ENCODE peak calls at places on chromosomes 3 and 15, in six cellular contexts. Q is ovary; U is B cell; H is left ventricle myocardium inferior; N is WTC11; K is CD4-positive, alpha-beta T cell. Z is an unnamed sample.

GRCh38 chr15:22839046-22839705 is 710 bp downstream of the NIPA2 start:
- DNase-seq in Q (no peak), U (peak; percentile 66), H (no peak), N (no peak), K (no peak), Z (peak; percentile 49)

GRCh38 chr15:69725957-69726356 is 273.3 kb downstream of the RPLP1 start:
- DNase-seq in Q (no peak), U (no peak), H (peak; percentile 18), N (no peak), K (no peak), Z (no peak)

GRCh38 chr15:66723826-66724731 is 22.0 kb downstream of the SMAD6 start:
- DNase-seq in Q (no peak), U (no peak), H (no peak), N (no peak), K (no peak), Z (no peak)

GRCh38 chr15:68433551-68433950 is 1.6 kb upstream of the ITGA11 start:
- DNase-seq in Q (no peak), U (no peak), H (no peak), N (no peak), K (no peak), Z (no peak)

GRCh38 chr15:101435761-101436160 is 53.7 kb downstream of the PCSK6 start:
- DNase-seq in Q (no peak), U (no peak), H (no peak), N (no peak), K (no peak), Z (no peak)

GRCh38 chr15:64532921-64533320 is 72.5 kb downstream of the ZNF609 start:
- DNase-seq in Q (no peak), U (no peak), H (no peak), N (no peak), K (no peak), Z (no peak)

GRCh38 chr3:40504636-40505430 is 1.0 kb upstream of the ZNF620 start:
- DNase-seq in Q (no peak), U (no peak), H (no peak), N (no peak), K (no peak), Z (no peak)

GRCh38 chr15:101112336-101113113 is 139.3 kb downstream of the CHSY1 start:
- DNase-seq in Q (peak; percentile 31), U (no peak), H (no peak), N (no peak), K (no peak), Z (no peak)

GRCh38 chr3:70882104-70882503 is 569.7 kb upstream of the MDFIC2 start:
- DNase-seq in Q (no peak), U (no peak), H (no peak), N (no peak), K (no peak), Z (no peak)

GRCh38 chr3:45225465-45226205 is 452 bp downstream of the TMEM158 start:
- DNase-seq in Q (peak; percentile 49), U (peak; percentile 46), H (peak; percentile 17), N (peak; percentile 40), K (peak; percentile 28), Z (peak; percentile 69)

GRCh38 chr3:122458992-122459391 is 43.1 kb upstream of the WDR5B start:
- DNase-seq in Q (no peak), U (peak; percentile 7), H (no peak), N (no peak), K (no peak), Z (no peak)

GRCh38 chr3:176206809-176207208 is 990.5 kb downstream of the TBL1XR1 start:
- DNase-seq in Q (no peak), U (no peak), H (no peak), N (no peak), K (no peak), Z (no peak)

GRCh38 chr15:50783895-50784294 is 18.4 kb upstream of the SPPL2A start:
- DNase-seq in Q (no peak), U (no peak), H (no peak), N (no peak), K (no peak), Z (no peak)

GRCh38 chr3:81132995-81133394 is 628.5 kb downstream of the GBE1 start:
- DNase-seq in Q (no peak), U (no peak), H (no peak), N (no peak), K (no peak), Z (no peak)

GRCh38 chr3:52099006-52099405 is 42.6 kb upstream of the DUSP7 start:
- DNase-seq in Q (no peak), U (no peak), H (no peak), N (no peak), K (no peak), Z (no peak)

GRCh38 chr3:104510091-104510860 is 856.4 kb upstream of the ALCAM start:
- DNase-seq in Q (no peak), U (no peak), H (no peak), N (no peak), K (no peak), Z (no peak)

GRCh38 chr3:5115506-5116162 is 6.5 kb upstream of the ARL8B start:
- DNase-seq in Q (no peak), U (no peak), H (no peak), N (no peak), K (no peak), Z (no peak)

GRCh38 chr3:151307583-151307982 is 9.0 kb downstream of the GPR87 start:
- DNase-seq in Q (no peak), U (no peak), H (no peak), N (no peak), K (no peak), Z (no peak)

GRCh38 chr15:25250011-25250596 is 188.7 kb downstream of the UBE3A start:
- DNase-seq in Q (peak; percentile 17), U (no peak), H (peak; percentile 6), N (no peak), K (no peak), Z (peak; percentile 17)

DNA sequence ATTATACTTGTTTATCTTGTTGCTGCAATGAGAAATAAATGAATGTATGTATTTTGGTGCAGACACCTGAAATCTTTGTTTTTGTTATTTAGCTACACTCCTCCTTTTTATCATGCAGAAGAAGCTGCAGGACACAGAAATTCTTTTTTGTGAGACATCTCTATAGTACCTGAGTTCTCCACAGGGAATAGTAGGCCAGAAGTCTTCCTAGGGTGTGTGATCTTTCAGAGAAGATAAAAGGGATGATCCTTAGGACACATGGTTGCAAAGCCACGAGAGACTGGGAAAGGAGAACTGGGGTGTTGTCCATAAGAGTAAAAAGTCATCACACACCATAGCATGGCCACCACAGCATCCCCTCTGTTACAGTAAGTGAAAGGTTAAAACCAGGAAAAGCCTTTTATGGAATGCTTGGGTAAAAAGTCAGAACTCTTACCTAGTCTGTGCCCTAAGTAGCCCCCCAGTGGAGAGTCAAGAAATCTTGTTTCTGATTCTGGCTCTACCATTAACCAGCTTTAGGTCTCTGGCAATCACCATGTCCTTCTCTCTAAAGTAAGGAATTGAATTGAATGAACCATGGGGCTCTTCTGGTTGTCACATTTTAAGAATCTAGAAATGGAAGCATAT is 31.9 kb upstream of the ADGRG7 start:
- DNase-seq in Q (no peak), U (no peak), H (no peak), N (no peak), K (no peak), Z (no peak)
- TF ChIP-seq CTCF in Q (no peak), U (no peak), H (no peak), N (no peak), K (no peak), Z (no peak)

GRCh38 chr3:23183731-23184130 is 19.4 kb upstream of the UBE2E2 start:
- DNase-seq in Q (no peak), U (peak; percentile 22), H (no peak), N (peak; percentile 50), K (no peak), Z (no peak)
- TF ChIP-seq CTCF in Q (no peak), U (no peak), H (peak; percentile 60), N (no peak), K (no peak), Z (no peak)

GRCh38 chr15:52462806-52463360 is 65.8 kb downstream of the MYO5A start:
- DNase-seq in Q (no peak), U (no peak), H (no peak), N (no peak), K (no peak), Z (no peak)

GRCh38 chr15:52466134-52466701 is 62.5 kb downstream of the MYO5A start:
- DNase-seq in Q (no peak), U (peak; percentile 92), H (peak; percentile 37), N (peak; percentile 51), K (no peak), Z (peak; percentile 84)

GRCh38 chr15:52464040-52464439 is 64.6 kb downstream of the MYO5A start:
- DNase-seq in Q (no peak), U (no peak), H (no peak), N (no peak), K (no peak), Z (no peak)

GRCh38 chr15:52464478-52464877 is 64.2 kb downstream of the MYO5A start:
- DNase-seq in Q (no peak), U (no peak), H (no peak), N (no peak), K (no peak), Z (peak; percentile 50)

DNA sequence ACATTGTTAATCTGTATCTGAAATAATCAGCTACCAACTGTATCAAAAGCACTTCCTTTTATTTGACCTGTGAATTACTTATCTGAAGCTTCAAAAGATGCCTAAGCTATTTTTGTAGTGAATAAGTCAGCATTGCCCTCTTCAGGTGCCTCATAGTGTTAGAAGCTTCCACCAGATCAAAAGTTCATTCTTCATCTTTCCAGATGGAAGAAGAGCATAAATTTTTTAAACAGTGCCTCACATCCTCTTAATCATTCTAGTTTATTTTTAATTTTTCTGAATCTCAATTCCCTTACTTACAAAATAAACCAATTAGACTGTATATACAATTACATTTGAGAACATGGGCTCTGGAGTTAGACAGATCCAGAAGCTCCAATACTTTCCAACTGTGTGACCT is 65.0 kb downstream of the MYO5A start:
- DNase-seq in Q (no peak), U (no peak), H (no peak), N (no peak), K (no peak), Z (peak; percentile 43)
- TF ChIP-seq CTCF in Q (no peak), U (peak; percentile 12), H (peak; percentile 44), N (no peak), K (peak; percentile 27), Z (peak; percentile 18)

GRCh38 chr3:119221779-119222320 is 18.8 kb downstream of the B4GALT4 start:
- DNase-seq in Q (no peak), U (no peak), H (no peak), N (no peak), K (no peak), Z (no peak)

GRCh38 chr3:119222400-119222799 is 18.3 kb downstream of the B4GALT4 start:
- DNase-seq in Q (no peak), U (no peak), H (no peak), N (no peak), K (no peak), Z (no peak)

GRCh38 chr3:119220970-119221667 is 19.6 kb downstream of the B4GALT4 start:
- DNase-seq in Q (no peak), U (no peak), H (no peak), N (no peak), K (no peak), Z (no peak)

GRCh38 chr3:119220198-119220597 is 20.5 kb downstream of the B4GALT4 start:
- DNase-seq in Q (no peak), U (no peak), H (no peak), N (no peak), K (no peak), Z (no peak)

DNA sequence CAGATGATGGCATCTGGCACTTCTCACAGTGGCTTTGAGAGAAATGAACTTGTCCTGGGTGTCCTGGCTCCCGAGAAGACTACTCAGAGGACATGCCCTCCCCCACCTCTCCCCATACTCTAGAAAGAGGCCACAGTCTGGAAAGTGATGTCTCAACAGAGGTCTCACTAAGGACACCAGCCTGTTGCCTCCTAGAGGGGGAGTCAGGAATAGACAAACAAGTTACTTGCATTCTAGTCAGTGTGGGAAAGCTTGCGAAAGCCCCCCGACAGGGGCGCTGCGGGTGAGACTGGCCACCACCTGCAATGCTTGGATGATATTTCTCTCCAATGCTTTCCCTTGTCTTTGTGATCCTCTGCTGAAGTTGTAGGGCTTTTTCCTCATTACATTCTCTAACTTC is 17.2 kb downstream of the B4GALT4 start:
- DNase-seq in Q (no peak), U (no peak), H (no peak), N (no peak), K (no peak), Z (no peak)
- TF ChIP-seq CTCF in Q (no peak), U (no peak), H (no peak), N (no peak), K (no peak), Z (no peak)